ENCODE peak calls at places on chromosome 10, in five cellular contexts. One of them, this sample, is unnamed.

GRCh38 chr10:71079761-71080380 is 132.5 kb upstream of the UNC5B start:
- DNase-seq in cardiac muscle cell: no peak
- DNase-seq in mucosa of descending colon: no peak
- DNase-seq in body of pancreas: no peak
- DNase-seq in Panc1: no peak
- DNase-seq in this sample: no peak

GRCh38 chr10:93541402-93542357 is 24.8 kb upstream of the FFAR4 start:
- DNase-seq in mucosa of descending colon: peak
- DNase-seq in body of pancreas: peak
- DNase-seq in Panc1: no peak
- DNase-seq in cardiac muscle cell: peak
- DNase-seq in this sample: peak

GRCh38 chr10:62626817-62627216 is 177.7 kb upstream of the ADO start:
- DNase-seq in Panc1: no peak
- DNase-seq in mucosa of descending colon: no peak
- DNase-seq in cardiac muscle cell: peak
- DNase-seq in body of pancreas: no peak
- DNase-seq in this sample: no peak

GRCh38 chr10:14748471-14748870 is 26.2 kb downstream of the FAM107B start:
- DNase-seq in Panc1: no peak
- DNase-seq in mucosa of descending colon: no peak
- DNase-seq in body of pancreas: peak
- DNase-seq in cardiac muscle cell: no peak
- DNase-seq in this sample: no peak

GRCh38 chr10:130725474-130725970 is 586.0 kb downstream of the TCERG1L start:
- DNase-seq in cardiac muscle cell: no peak
- DNase-seq in body of pancreas: no peak
- DNase-seq in mucosa of descending colon: no peak
- DNase-seq in Panc1: no peak
- DNase-seq in this sample: no peak

GRCh38 chr10:119305860-119306513 is 98.6 kb downstream of the GRK5 start:
- DNase-seq in Panc1: peak
- DNase-seq in cardiac muscle cell: peak
- DNase-seq in mucosa of descending colon: peak
- DNase-seq in body of pancreas: peak
- DNase-seq in this sample: no peak

GRCh38 chr10:30759423-30759822 is 129.9 kb upstream of the LYZL2 start:
- DNase-seq in Panc1: no peak
- DNase-seq in cardiac muscle cell: no peak
- DNase-seq in body of pancreas: no peak
- DNase-seq in mucosa of descending colon: no peak
- DNase-seq in this sample: no peak

GRCh38 chr10:64630534-64630933 is 1109.3 kb downstream of the REEP3 start:
- DNase-seq in Panc1: no peak
- DNase-seq in body of pancreas: no peak
- DNase-seq in cardiac muscle cell: no peak
- DNase-seq in mucosa of descending colon: no peak
- DNase-seq in this sample: no peak

GRCh38 chr10:44298713-44299112 is 86.2 kb downstream of the CXCL12 start:
- DNase-seq in Panc1: no peak
- DNase-seq in body of pancreas: no peak
- DNase-seq in cardiac muscle cell: no peak
- DNase-seq in mucosa of descending colon: no peak
- DNase-seq in this sample: no peak

DNA sequence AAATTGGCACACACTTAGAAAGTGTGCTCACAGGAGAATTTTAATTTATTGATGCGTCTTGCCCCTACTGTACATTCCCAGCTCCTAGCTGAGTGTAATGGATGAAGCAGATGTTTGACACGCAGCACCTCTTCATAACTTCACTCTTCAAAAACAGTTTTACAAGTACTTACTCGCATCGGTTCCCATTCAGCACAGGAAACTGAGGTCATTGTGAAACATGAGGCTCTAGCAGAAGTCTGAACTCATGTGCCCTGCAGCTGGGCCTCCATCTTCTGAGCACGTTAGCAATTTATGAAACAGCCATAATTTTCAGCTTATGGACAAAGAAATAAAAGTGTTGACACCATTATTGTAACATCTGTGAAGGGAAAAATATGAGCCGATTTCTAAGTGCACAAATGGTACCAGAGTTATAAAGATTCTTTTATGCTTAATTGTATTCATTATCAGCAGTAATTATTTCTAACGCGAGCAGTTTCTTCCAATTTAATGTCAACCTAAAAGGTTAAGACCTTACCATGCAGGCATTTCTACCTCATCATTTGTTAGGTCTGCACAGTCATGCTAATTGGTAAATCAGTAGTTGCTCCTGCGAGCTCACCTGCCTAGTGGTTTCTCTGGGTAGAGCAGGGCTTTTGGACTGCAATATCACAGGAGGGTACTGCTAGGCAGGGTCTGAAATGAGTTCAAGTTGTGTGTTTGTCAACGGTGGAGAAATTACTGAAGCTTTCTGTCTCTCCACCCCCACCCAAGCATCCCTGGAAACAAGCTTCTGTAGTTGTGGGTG is 558.7 kb upstream of the MGMT start:
- DNase-seq in mucosa of descending colon: no peak
- DNase-seq in Panc1: no peak
- DNase-seq in body of pancreas: no peak
- DNase-seq in cardiac muscle cell: no peak
- DNase-seq in this sample: no peak
- TF ChIP-seq CTCF in mucosa of descending colon: no peak
- TF ChIP-seq CTCF in Panc1: no peak
- TF ChIP-seq CTCF in body of pancreas: no peak
- TF ChIP-seq CTCF in cardiac muscle cell: no peak
- TF ChIP-seq CTCF in this sample: no peak

GRCh38 chr10:8043569-8044306 is 10.8 kb upstream of the GATA3 start:
- DNase-seq in Panc1: no peak
- DNase-seq in body of pancreas: no peak
- DNase-seq in mucosa of descending colon: no peak
- DNase-seq in cardiac muscle cell: no peak
- DNase-seq in this sample: peak
- TF ChIP-seq CTCF in Panc1: no peak
- TF ChIP-seq CTCF in body of pancreas: no peak
- TF ChIP-seq CTCF in mucosa of descending colon: no peak
- TF ChIP-seq CTCF in cardiac muscle cell: peak
- TF ChIP-seq CTCF in this sample: no peak

DNA sequence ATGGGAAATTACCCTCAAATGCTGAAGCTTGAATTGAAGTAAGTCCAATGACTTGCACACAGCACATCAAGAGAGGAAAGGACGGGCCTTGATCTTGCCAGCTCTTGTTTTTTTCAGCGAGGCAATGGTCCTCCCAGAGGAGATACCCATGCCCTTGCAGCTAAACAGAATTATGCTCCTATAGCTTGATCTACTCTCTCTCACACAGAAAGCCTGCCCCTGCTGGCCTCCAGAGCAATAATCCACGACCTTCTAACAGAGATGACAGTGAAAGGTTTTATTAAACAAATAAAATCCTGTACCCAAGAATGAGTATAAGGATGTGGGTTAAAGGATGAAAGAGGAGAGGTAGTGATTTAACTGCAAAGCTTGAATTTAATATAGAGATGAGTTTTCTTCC is 268.0 kb downstream of the ADRA2A start:
- DNase-seq in Panc1: no peak
- DNase-seq in mucosa of descending colon: no peak
- DNase-seq in cardiac muscle cell: no peak
- DNase-seq in body of pancreas: no peak
- DNase-seq in this sample: no peak
- TF ChIP-seq CTCF in Panc1: peak
- TF ChIP-seq CTCF in mucosa of descending colon: no peak
- TF ChIP-seq CTCF in cardiac muscle cell: no peak
- TF ChIP-seq CTCF in body of pancreas: no peak
- TF ChIP-seq CTCF in this sample: no peak

GRCh38 chr10:115093776-115094361 is 704 bp downstream of the ATRNL1 start:
- DNase-seq in mucosa of descending colon: peak
- DNase-seq in cardiac muscle cell: no peak
- DNase-seq in body of pancreas: peak
- DNase-seq in Panc1: no peak
- DNase-seq in this sample: peak
- TF ChIP-seq CTCF in mucosa of descending colon: no peak
- TF ChIP-seq CTCF in cardiac muscle cell: peak
- TF ChIP-seq CTCF in body of pancreas: no peak
- TF ChIP-seq CTCF in Panc1: peak
- TF ChIP-seq CTCF in this sample: no peak

GRCh38 chr10:100498059-100498458 is 21.6 kb downstream of the SEC31B start:
- DNase-seq in cardiac muscle cell: no peak
- DNase-seq in Panc1: no peak
- DNase-seq in mucosa of descending colon: no peak
- DNase-seq in body of pancreas: no peak
- DNase-seq in this sample: no peak
- TF ChIP-seq CTCF in cardiac muscle cell: no peak
- TF ChIP-seq CTCF in Panc1: no peak
- TF ChIP-seq CTCF in mucosa of descending colon: no peak
- TF ChIP-seq CTCF in body of pancreas: no peak
- TF ChIP-seq CTCF in this sample: no peak

GRCh38 chr10:77837925-77838595 is 88.5 kb downstream of the DLG5 start:
- DNase-seq in mucosa of descending colon: no peak
- DNase-seq in cardiac muscle cell: no peak
- DNase-seq in body of pancreas: no peak
- DNase-seq in Panc1: no peak
- DNase-seq in this sample: no peak

GRCh38 chr10:77834943-77835668 is 91.4 kb downstream of the DLG5 start:
- DNase-seq in Panc1: no peak
- DNase-seq in mucosa of descending colon: no peak
- DNase-seq in body of pancreas: no peak
- DNase-seq in cardiac muscle cell: no peak
- DNase-seq in this sample: no peak

GRCh38 chr10:77836299-77836820 is 90.2 kb downstream of the DLG5 start:
- DNase-seq in Panc1: no peak
- DNase-seq in mucosa of descending colon: peak
- DNase-seq in cardiac muscle cell: peak
- DNase-seq in body of pancreas: no peak
- DNase-seq in this sample: no peak

GRCh38 chr10:77835669-77836086 is 90.9 kb downstream of the DLG5 start:
- DNase-seq in cardiac muscle cell: peak
- DNase-seq in body of pancreas: no peak
- DNase-seq in mucosa of descending colon: no peak
- DNase-seq in Panc1: no peak
- DNase-seq in this sample: no peak

DNA sequence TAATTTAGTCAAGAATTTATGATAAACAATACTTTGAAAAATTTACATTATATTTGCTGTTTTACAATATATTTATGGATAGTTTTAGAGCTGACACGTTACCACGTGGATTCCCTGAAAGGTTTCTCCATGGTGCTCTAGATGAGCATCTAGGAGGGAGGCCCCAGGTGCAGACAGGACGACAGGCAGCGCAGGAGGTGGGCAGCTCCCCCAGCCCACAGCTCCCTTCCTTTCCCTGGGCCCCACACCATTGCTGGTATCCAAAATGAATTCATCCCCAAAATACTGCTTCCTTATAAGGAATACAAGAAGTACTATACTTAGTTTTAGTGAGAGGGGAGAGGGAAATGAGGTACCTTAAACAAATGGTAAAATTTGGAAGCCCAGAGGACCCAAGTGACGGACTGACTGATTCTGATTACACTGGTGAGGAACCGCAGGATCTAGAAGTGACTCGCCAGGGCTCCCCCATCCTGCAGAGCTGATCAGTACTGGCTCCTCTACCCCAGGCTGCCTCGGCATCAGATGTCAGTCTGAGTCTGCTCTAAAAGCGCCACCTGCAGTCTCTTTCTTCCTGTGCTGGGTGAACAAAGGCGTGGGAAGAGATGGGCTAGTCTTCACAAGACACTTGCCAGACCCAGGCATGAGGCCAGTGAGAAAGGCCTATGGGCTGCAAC is 89.2 kb downstream of the DLG5 start:
- DNase-seq in body of pancreas: no peak
- DNase-seq in cardiac muscle cell: no peak
- DNase-seq in Panc1: no peak
- DNase-seq in mucosa of descending colon: no peak
- DNase-seq in this sample: peak
- TF ChIP-seq CTCF in body of pancreas: no peak
- TF ChIP-seq CTCF in cardiac muscle cell: no peak
- TF ChIP-seq CTCF in Panc1: no peak
- TF ChIP-seq CTCF in mucosa of descending colon: no peak
- TF ChIP-seq CTCF in this sample: peak

GRCh38 chr10:6665847-6666246 is 85.8 kb upstream of the PRKCQ start:
- DNase-seq in mucosa of descending colon: no peak
- DNase-seq in Panc1: no peak
- DNase-seq in body of pancreas: no peak
- DNase-seq in cardiac muscle cell: no peak
- DNase-seq in this sample: no peak

GRCh38 chr10:6667150-6667549 is 87.1 kb upstream of the PRKCQ start:
- DNase-seq in body of pancreas: no peak
- DNase-seq in cardiac muscle cell: no peak
- DNase-seq in mucosa of descending colon: no peak
- DNase-seq in Panc1: no peak
- DNase-seq in this sample: no peak

GRCh38 chr10:6669269-6669859 is 89.3 kb upstream of the PRKCQ start:
- DNase-seq in cardiac muscle cell: peak
- DNase-seq in mucosa of descending colon: no peak
- DNase-seq in Panc1: peak
- DNase-seq in body of pancreas: no peak
- DNase-seq in this sample: no peak

GRCh38 chr10:6671976-6672375 is 91.9 kb upstream of the PRKCQ start:
- DNase-seq in body of pancreas: no peak
- DNase-seq in cardiac muscle cell: peak
- DNase-seq in mucosa of descending colon: no peak
- DNase-seq in Panc1: no peak
- DNase-seq in this sample: no peak

GRCh38 chr10:6667679-6668270 is 87.7 kb upstream of the PRKCQ start:
- DNase-seq in body of pancreas: no peak
- DNase-seq in cardiac muscle cell: peak
- DNase-seq in mucosa of descending colon: no peak
- DNase-seq in Panc1: no peak
- DNase-seq in this sample: peak
- TF ChIP-seq CTCF in body of pancreas: peak
- TF ChIP-seq CTCF in cardiac muscle cell: peak
- TF ChIP-seq CTCF in mucosa of descending colon: no peak
- TF ChIP-seq CTCF in Panc1: peak
- TF ChIP-seq CTCF in this sample: peak

GRCh38 chr10:103333934-103334520 is 16.9 kb downstream of the PCGF6 start:
- DNase-seq in Panc1: no peak
- DNase-seq in mucosa of descending colon: no peak
- DNase-seq in body of pancreas: no peak
- DNase-seq in cardiac muscle cell: peak
- DNase-seq in this sample: no peak
- TF ChIP-seq CTCF in Panc1: no peak
- TF ChIP-seq CTCF in mucosa of descending colon: peak
- TF ChIP-seq CTCF in body of pancreas: peak
- TF ChIP-seq CTCF in cardiac muscle cell: peak
- TF ChIP-seq CTCF in this sample: peak